ENCODE peak calls at places on chromosomes 5 and 9, in six cellular contexts. T is tibial artery, W is adrenal gland, H is heart right ventricle, Q is tibial nerve, K is AG10803. E is an unnamed sample.

GRCh38 chr9:25519286-25519685 is 159.0 kb downstream of the TUSC1 start:
- DNase-seq in H (no peak), T (no peak), Q (no peak), W (no peak), K (no peak), E (peak)

GRCh38 chr5:41656597-41656996 is 146.2 kb upstream of the PLCXD3 start:
- DNase-seq in Q (no peak), T (no peak), W (no peak), H (no peak), K (no peak), E (no peak)

GRCh38 chr9:69583641-69584234 is 88.4 kb downstream of the APBA1 start:
- DNase-seq in T (no peak), K (no peak), W (no peak), Q (no peak), H (no peak), E (no peak)

GRCh38 chr9:17906204-17906840 is 327.5 kb downstream of the SH3GL2 start:
- DNase-seq in W (no peak), K (no peak), H (peak), T (peak), Q (no peak), E (no peak)

GRCh38 chr9:99130069-99130468 is 25.2 kb downstream of the TGFBR1 start:
- DNase-seq in W (no peak), K (no peak), H (no peak), Q (no peak), T (no peak), E (peak)

GRCh38 chr9:131539223-131539923 is 6.0 kb upstream of the PRRT1B start:
- DNase-seq in K (no peak), W (no peak), H (no peak), T (no peak), Q (no peak), E (no peak)

GRCh38 chr5:112776301-112776856 is 38.7 kb downstream of the APC start:
- DNase-seq in H (no peak), K (peak), W (no peak), Q (no peak), T (no peak), E (peak)

GRCh38 chr9:89878687-89879086 is 273.9 kb downstream of the GADD45G start:
- DNase-seq in H (peak), Q (peak), W (peak), K (no peak), T (peak), E (no peak)

GRCh38 chr5:171867786-171868185 is 82.2 kb downstream of the SMIM23 start:
- DNase-seq in Q (no peak), W (no peak), H (no peak), K (peak), T (no peak), E (no peak)

GRCh38 chr9:82532504-82532903 is 530.4 kb downstream of the RASEF start:
- DNase-seq in H (no peak), W (no peak), K (no peak), Q (no peak), T (no peak), E (peak)

GRCh38 chr9:35814106-35814840 is 569 bp downstream of the HINT2 start:
- DNase-seq in T (peak), H (peak), W (peak), K (peak), Q (peak), E (peak)

GRCh38 chr9:14960881-14961280 is 50.7 kb upstream of the FREM1 start:
- DNase-seq in T (no peak), W (no peak), K (no peak), H (no peak), Q (no peak), E (no peak)

GRCh38 chr9:14961372-14962068 is 51.3 kb upstream of the FREM1 start:
- DNase-seq in H (no peak), W (no peak), K (no peak), T (no peak), Q (no peak), E (no peak)

GRCh38 chr9:14957054-14957453 is 46.8 kb upstream of the FREM1 start:
- DNase-seq in Q (no peak), W (no peak), H (no peak), K (no peak), T (no peak), E (no peak)

GRCh38 chr9:14958989-14959388 is 48.8 kb upstream of the FREM1 start:
- DNase-seq in W (no peak), Q (no peak), K (no peak), T (no peak), H (no peak), E (no peak)

DNA sequence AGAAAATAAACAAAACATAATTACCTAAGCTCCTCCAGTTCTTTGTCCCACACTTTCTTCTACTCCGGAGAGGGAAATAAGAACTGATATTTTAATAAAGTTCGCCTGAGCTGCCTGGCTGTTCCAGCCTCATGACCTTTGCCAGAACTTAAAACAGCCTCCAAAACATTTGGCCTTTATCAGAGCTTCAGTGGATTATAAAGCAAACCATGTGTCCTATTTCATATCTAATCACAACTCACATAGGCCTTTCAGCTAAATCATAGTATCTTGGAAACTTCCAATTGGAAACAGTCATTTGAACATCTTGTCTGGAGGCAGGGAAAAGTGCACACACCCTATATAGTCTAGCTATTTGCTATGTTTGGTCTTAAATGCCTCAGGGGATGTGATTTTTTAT is 45.9 kb upstream of the FREM1 start:
- DNase-seq in T (no peak), Q (no peak), K (no peak), H (no peak), W (no peak), E (no peak)
- TF ChIP-seq CTCF in T (no peak), Q (no peak), K (no peak), H (no peak), W (no peak), E (no peak)

GRCh38 chr5:10680876-10681481 is 80.1 kb downstream of the DAP start:
- DNase-seq in W (no peak), T (no peak), H (no peak), K (no peak), Q (no peak), E (no peak)
- TF ChIP-seq CTCF in W (no peak), T (no peak), H (no peak), K (no peak), Q (no peak), E (no peak)

GRCh38 chr5:10289353-10289752 is 18.3 kb downstream of the CMBL start:
- DNase-seq in H (no peak), W (peak), T (peak), Q (peak), K (peak), E (no peak)
- TF ChIP-seq CTCF in H (no peak), W (peak), T (no peak), Q (no peak), K (peak), E (no peak)

DNA sequence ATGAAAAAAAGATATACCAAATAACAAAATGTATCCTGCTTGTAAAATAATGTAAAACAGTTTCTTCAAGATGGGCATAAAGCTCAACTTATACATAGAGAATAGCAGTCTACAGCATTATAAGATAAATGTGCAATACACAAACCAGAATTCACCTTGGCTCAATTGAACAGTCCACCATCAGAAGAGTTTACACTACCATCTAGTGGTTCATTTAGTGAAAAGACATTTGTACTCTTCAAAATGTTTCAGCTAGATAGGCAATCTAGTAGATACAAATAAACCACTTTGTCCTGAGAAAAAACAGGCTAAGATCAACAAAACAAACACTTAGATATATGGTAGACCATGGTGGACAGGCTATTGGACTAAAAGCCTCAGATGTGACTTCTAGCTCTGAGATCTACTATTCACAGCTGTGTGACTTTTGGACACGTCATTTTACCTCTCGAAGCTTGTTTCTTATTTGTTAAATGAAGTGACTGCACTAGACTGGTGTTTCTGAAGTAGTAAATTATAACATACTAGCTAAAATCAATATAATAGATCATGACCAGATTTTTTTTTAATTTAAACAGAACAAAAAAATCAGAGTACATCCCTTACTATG is 22.1 kb upstream of the TPD52L3 start:
- DNase-seq in K (peak), T (no peak), W (no peak), Q (no peak), H (no peak), E (peak)
- TF ChIP-seq CTCF in K (peak), T (peak), W (peak), Q (peak), H (peak), E (peak)

GRCh38 chr5:4050203-4050602 is 454.6 kb downstream of the IRX1 start:
- DNase-seq in K (no peak), H (no peak), W (no peak), Q (no peak), T (no peak), E (no peak)
- TF ChIP-seq CTCF in K (no peak), H (no peak), W (no peak), Q (no peak), T (no peak), E (no peak)

GRCh38 chr5:52587131-52587530 is 200.6 kb upstream of the ITGA1 start:
- DNase-seq in T (no peak), K (no peak), Q (no peak), W (no peak), H (no peak), E (no peak)

GRCh38 chr5:52579391-52579790 is 208.3 kb upstream of the ITGA1 start:
- DNase-seq in K (no peak), Q (no peak), H (no peak), T (no peak), W (no peak), E (peak)

GRCh38 chr5:52577546-52577945 is 210.2 kb upstream of the ITGA1 start:
- DNase-seq in K (no peak), W (no peak), T (no peak), Q (no peak), H (no peak), E (no peak)

GRCh38 chr5:52580921-52581320 is 206.8 kb upstream of the ITGA1 start:
- DNase-seq in W (no peak), H (peak), K (peak), Q (no peak), T (no peak), E (peak)

DNA sequence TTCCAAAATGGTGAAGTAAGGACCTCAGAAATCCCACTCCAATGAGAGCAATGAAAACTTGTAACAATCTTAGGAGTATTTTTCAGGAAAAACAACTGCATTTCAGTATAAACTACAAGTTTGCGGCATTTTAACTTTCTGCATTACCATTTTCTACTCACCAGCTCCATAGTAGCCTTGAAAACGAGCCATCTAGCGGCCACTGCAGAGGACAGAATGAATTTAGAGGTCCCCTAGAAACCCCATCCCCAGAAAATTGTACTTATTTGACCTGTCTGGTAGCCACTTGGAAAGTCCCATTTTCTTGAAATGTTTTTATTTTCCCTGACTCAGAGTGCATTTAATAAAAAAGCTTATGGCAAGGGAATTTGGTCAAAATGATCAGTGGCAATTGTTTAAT is 205.4 kb upstream of the ITGA1 start:
- DNase-seq in Q (no peak), W (no peak), K (no peak), T (no peak), H (no peak), E (no peak)
- TF ChIP-seq CTCF in Q (no peak), W (no peak), K (peak), T (no peak), H (no peak), E (peak)

GRCh38 chr5:122035913-122036312 is 42.1 kb downstream of the LOX start:
- DNase-seq in Q (no peak), H (no peak), T (no peak), W (no peak), K (no peak), E (no peak)

GRCh38 chr5:122029818-122030217 is 48.2 kb downstream of the LOX start:
- DNase-seq in H (no peak), Q (no peak), K (no peak), T (no peak), W (no peak), E (no peak)

DNA sequence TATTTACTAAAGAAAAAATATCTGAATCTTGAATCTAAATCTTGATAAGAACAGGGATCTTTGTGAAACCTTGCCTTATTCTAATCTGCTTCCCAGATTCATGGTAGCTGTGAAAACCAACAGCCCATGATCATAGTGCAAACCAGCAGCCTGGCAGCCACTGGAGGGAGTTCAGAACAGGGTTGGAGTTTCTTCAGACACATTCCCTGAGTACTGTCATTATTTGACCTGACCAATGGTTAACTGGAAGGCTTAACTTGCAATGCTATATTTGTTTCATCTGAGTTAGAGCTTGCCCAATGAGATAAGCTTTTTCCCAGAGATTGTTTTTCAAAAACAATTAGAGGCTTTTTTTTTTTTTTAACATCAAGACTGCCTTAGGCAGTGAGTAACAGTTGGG is 47.8 kb downstream of the LOX start:
- DNase-seq in H (no peak), T (no peak), Q (no peak), W (no peak), K (no peak), E (no peak)
- TF ChIP-seq CTCF in H (no peak), T (no peak), Q (no peak), W (no peak), K (no peak), E (no peak)

E was measured in RWPE1.